ENCODE peak calls at places on chromosome 12, in six cellular contexts. One of them, this sample, is unnamed.

GRCh38 chr12:128644664-128645296 is 179.0 kb downstream of the SLC15A4 start:
- DNase-seq in keratinocyte: no peak
- DNase-seq in COLO829: no peak
- DNase-seq in iris pigment epithelial cell: no peak
- DNase-seq in AG04450: no peak
- DNase-seq in K562: peak
- DNase-seq in this sample: no peak

GRCh38 chr12:23290627-23291330 is 658.7 kb downstream of the SOX5 start:
- DNase-seq in iris pigment epithelial cell: no peak
- DNase-seq in keratinocyte: no peak
- DNase-seq in COLO829: no peak
- DNase-seq in AG04450: no peak
- DNase-seq in K562: no peak
- DNase-seq in this sample: no peak

GRCh38 chr12:27178723-27179398 is 65.2 kb upstream of the STK38L start:
- DNase-seq in iris pigment epithelial cell: peak
- DNase-seq in AG04450: no peak
- DNase-seq in COLO829: no peak
- DNase-seq in K562: no peak
- DNase-seq in keratinocyte: no peak
- DNase-seq in this sample: no peak

GRCh38 chr12:118061876-118062791 is 1.2 kb upstream of the WSB2 start:
- DNase-seq in iris pigment epithelial cell: peak
- DNase-seq in keratinocyte: no peak
- DNase-seq in K562: peak
- DNase-seq in AG04450: no peak
- DNase-seq in COLO829: peak
- DNase-seq in this sample: no peak

GRCh38 chr12:67394600-67394999 is 125.4 kb downstream of the CAND1 start:
- DNase-seq in COLO829: no peak
- DNase-seq in keratinocyte: no peak
- DNase-seq in AG04450: peak
- DNase-seq in iris pigment epithelial cell: peak
- DNase-seq in K562: no peak
- DNase-seq in this sample: no peak

GRCh38 chr12:76003263-76003640 is 28.3 kb downstream of the PHLDA1 start:
- DNase-seq in iris pigment epithelial cell: no peak
- DNase-seq in AG04450: no peak
- DNase-seq in K562: no peak
- DNase-seq in keratinocyte: no peak
- DNase-seq in COLO829: no peak
- DNase-seq in this sample: no peak

GRCh38 chr12:123471374-123472068 is 13.6 kb downstream of the SNRNP35 start:
- DNase-seq in AG04450: peak
- DNase-seq in keratinocyte: no peak
- DNase-seq in iris pigment epithelial cell: peak
- DNase-seq in COLO829: no peak
- DNase-seq in K562: no peak
- DNase-seq in this sample: no peak

GRCh38 chr12:120833849-120834248 is 70.3 kb downstream of the SPPL3 start:
- DNase-seq in keratinocyte: no peak
- DNase-seq in AG04450: peak
- DNase-seq in K562: no peak
- DNase-seq in iris pigment epithelial cell: peak
- DNase-seq in COLO829: no peak
- DNase-seq in this sample: no peak

This sample was measured in effector memory CD4-positive, alpha-beta T cell.